ENCODE peak calls at places on chromosomes 6 and 20, in five cellular contexts. V, J, P, N and O are unnamed samples.

GRCh38 chr6:78577585-78577984 is 289.8 kb upstream of the IRAK1BP1 start:
- DNase-seq in V (no peak), J (no peak), P (no peak), N (no peak), O (no peak)

GRCh38 chr6:221531-222349 is 70.5 kb upstream of the DUSP22 start:
- DNase-seq in V (no peak), J (no peak), P (no peak), N (no peak), O (no peak)

GRCh38 chr6:138086573-138087196 is 20.5 kb downstream of the PERP start:
- DNase-seq in V (peak; percentile 43), J (peak; percentile 95), P (no peak), N (no peak), O (peak; percentile 77)

GRCh38 chr6:17015144-17015543 is 86.7 kb upstream of the STMND1 start:
- DNase-seq in V (no peak), J (no peak), P (no peak), N (no peak), O (no peak)

GRCh38 chr6:38871745-38872568 is 156.8 kb downstream of the DNAH8 start:
- DNase-seq in V (no peak), J (no peak), P (peak; percentile 70), N (peak; percentile 7), O (peak; percentile 32)

GRCh38 chr6:5665173-5665572 is 341.6 kb downstream of the NRN1 start:
- DNase-seq in V (no peak), J (no peak), P (no peak), N (peak; percentile 9), O (no peak)

GRCh38 chr6:168420706-168421105 is 20.3 kb upstream of the SMOC2 start:
- DNase-seq in V (no peak), J (no peak), P (no peak), N (no peak), O (no peak)

GRCh38 chr6:139449611-139450000 is 75.2 kb upstream of the CITED2 start:
- DNase-seq in V (no peak), J (peak; percentile 39), P (no peak), N (no peak), O (no peak)

GRCh38 chr20:25225642-25226432 is 22.0 kb upstream of the PYGB start:
- DNase-seq in V (no peak), J (no peak), P (no peak), N (no peak), O (no peak)

GRCh38 chr6:136846046-136846445 is 23.7 kb downstream of the PEX7 start:
- DNase-seq in V (no peak), J (peak; percentile 50), P (peak; percentile 56), N (no peak), O (peak; percentile 35)

GRCh38 chr6:167793421-167793820 is 33.3 kb upstream of the AFDN start:
- DNase-seq in V (no peak), J (peak; percentile 72), P (no peak), N (no peak), O (no peak)

GRCh38 chr20:35326021-35326731 is 34.0 kb upstream of the FAM83C start:
- DNase-seq in V (no peak), J (no peak), P (no peak), N (no peak), O (no peak)

GRCh38 chr20:59813126-59813947 is 120.1 kb downstream of the SYCP2 start:
- DNase-seq in V (no peak), J (no peak), P (no peak), N (no peak), O (no peak)

GRCh38 chr6:89999154-89999553 is 104.9 kb downstream of the GJA10 start:
- DNase-seq in V (no peak), J (peak; percentile 40), P (peak; percentile 79), N (no peak), O (no peak)

DNA sequence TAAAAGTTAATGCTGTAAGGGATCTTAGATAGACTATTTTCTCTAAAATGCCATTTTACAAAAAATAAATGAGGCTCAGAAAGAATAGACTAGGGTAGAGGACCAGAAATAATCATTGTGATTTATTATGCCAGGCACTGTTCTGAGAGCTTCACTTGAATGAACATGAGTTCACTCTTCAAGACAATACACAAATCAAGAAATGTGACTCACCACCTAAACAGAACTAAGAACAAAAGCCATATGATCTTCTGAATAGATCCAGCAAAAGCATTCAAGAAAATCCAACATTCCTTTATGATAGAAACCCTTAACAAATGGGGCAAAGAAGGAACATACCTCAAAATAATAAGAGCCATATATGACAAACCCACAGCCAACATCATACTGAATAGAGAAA is 582.0 kb downstream of the PKHD1 start:
- DNase-seq in V (no peak), J (no peak), P (no peak), N (no peak), O (no peak)
- H3K4me1 ChIP-seq in V (no peaks in the 10 kb centered on the region), J (no peaks in the 10 kb centered on the region), P (no peaks in the 10 kb centered on the region), N (no peaks in the 10 kb centered on the region), O (no peaks in the 10 kb centered on the region)

GRCh38 chr20:16367948-16368560 is 205.2 kb downstream of the KIF16B start:
- DNase-seq in V (no peak), J (no peak), P (no peak), N (no peak), O (no peak)
- H3K4me3 ChIP-seq in V (no peak overlapping the region), J (no peak overlapping the region), P (no peak overlapping the region), N (no peak overlapping the region), O (no peak overlapping the region)

DNA sequence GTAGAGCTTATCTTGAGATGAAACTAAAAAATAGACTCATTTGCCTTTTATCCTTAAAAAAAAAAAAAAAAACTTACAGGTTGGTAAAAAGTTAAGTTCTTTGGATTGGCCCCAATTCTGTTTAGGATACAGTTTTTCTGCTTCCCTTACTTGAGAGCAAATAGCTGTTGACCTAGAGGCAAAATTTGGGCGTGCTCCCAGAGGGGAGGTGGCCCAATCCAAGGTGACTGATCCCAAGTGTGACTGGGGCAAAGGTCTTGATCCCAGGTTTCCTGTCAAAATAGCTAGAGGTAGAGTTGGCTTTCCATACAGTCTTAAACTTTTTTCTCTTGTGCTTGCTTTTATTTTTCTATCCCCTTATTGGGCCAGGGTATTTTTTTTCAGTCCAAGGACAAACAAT is 363.8 kb upstream of the AGPAT4 start:
- DNase-seq in V (peak; percentile 64), J (no peak), P (no peak), N (no peak), O (no peak)
- H3K4me1 ChIP-seq in V (no peaks in the 10 kb centered on the region), J (no peaks in the 10 kb centered on the region), P (peaks cover 5% of the 10 kb centered on the region), N (no peaks in the 10 kb centered on the region), O (no peaks in the 10 kb centered on the region)

GRCh38 chr6:161128230-161128629 is 136.7 kb downstream of the MAP3K4 start:
- DNase-seq in V (no peak), J (no peak), P (no peak), N (no peak), O (no peak)
- H3K4me3 ChIP-seq in V (no peak overlapping the region), J (no peak overlapping the region), P (no peak overlapping the region), N (no peak overlapping the region), O (no peak overlapping the region)

GRCh38 chr6:87393026-87393622 is 14.6 kb upstream of the CFAP206 start:
- DNase-seq in V (no peak), J (peak; percentile 42), P (peak; percentile 78), N (peak; percentile 14), O (peak; percentile 43)
- H3K4me1 ChIP-seq in V (no peaks in the 10 kb centered on the region), J (no peaks in the 10 kb centered on the region), P (no peaks in the 10 kb centered on the region), N (no peaks in the 10 kb centered on the region), O (no peaks in the 10 kb centered on the region)

GRCh38 chr20:62365814-62366369 is 1.2 kb downstream of the LAMA5 start:
- DNase-seq in V (peak; percentile 14), J (peak; percentile 95), P (peak; percentile 60), N (no peak), O (no peak)

GRCh38 chr20:62366370-62367135 is 559 bp downstream of the LAMA5 start:
- DNase-seq in V (peak; percentile 51), J (peak; percentile 64), P (no peak), N (no peak), O (no peak)

GRCh38 chr20:62363920-62364851 is 2.9 kb downstream of the LAMA5 start:
- DNase-seq in V (peak; percentile 35), J (peak; percentile 68), P (no peak), N (no peak), O (no peak)

GRCh38 chr20:62362991-62363919 is 3.9 kb downstream of the LAMA5 start:
- DNase-seq in V (peak; percentile 23), J (no peak), P (no peak), N (no peak), O (no peak)

DNA sequence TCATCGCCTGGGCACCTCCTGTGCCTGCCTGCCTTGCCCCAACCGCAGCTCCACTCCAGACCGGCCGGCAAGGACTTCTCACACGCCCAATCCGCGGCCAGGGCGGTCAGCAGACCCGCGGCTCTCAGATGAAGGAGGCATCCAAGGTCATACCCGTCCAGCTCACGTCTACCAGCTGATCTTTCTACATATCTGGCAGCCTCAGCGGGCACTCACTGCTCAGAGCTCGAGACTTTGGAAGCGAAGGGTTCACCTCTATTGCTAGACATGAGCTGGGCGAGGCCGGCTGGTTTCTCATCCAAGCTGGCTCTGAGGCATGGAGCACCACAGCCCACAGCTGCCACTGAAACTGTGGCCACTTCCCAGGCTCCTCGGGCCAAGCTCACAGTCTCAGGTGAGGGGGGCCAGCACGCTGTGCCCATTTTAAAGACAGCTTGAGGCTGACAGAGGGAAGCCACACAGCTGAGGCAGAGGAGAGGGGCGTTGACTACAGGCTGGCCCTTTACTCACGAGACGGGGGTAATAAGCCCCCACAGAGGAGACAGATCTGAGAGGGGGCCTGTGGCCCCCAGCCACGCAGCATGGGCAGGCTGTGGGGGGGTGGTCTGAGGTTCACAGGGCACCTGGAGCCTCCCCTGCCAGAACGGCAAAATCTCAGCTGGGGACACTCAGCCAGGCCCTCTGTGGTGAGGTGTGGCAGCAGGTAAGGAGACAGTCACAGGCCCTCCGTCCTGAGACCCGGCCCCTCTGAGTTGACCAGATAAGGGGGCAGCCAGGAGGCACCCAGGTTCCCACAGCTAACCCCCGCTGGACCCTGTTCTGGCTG is 2.0 kb downstream of the LAMA5 start:
- DNase-seq in V (peak; percentile 26), J (no peak), P (no peak), N (no peak), O (no peak)
- H3K4me3 ChIP-seq in V (no peak overlapping the region), J (peak overlapping the region; percentile 78), P (no peak overlapping the region), N (no peak overlapping the region), O (peak overlapping the region; percentile 16)

DNA sequence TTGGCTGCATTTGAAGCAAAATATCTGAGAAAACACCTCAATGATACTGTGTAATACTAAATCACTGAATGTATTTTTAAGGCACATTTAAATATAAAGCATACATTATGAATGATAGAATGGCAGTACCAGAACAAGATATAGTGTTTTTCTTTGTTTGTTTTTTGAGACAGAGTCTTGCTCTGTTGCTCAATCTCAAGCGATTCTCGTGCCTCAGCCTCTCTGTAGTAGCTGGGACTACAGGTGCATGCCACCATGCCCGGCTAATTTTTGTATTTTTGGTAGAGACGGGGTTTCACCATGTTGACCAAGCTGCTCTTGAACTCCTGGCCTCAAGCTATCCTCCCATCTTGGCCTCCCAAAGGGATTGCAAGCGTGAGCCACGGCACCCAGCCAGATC is 2.3 kb upstream of the BICRAL start:
- DNase-seq in V (no peak), J (no peak), P (no peak), N (no peak), O (no peak)
- H3K4me1 ChIP-seq in V (no peaks in the 10 kb centered on the region), J (peaks cover 33% of the 10 kb centered on the region), P (peaks cover 8% of the 10 kb centered on the region), N (peaks cover 43% of the 10 kb centered on the region), O (no peaks in the 10 kb centered on the region)

GRCh38 chr6:129647044-129647443 is 62.9 kb downstream of the ARHGAP18 start:
- DNase-seq in V (no peak), J (no peak), P (no peak), N (no peak), O (no peak)
- H3K4me3 ChIP-seq in V (no peak overlapping the region), J (no peak overlapping the region), P (no peak overlapping the region), N (no peak overlapping the region), O (no peak overlapping the region)